ENCODE peak calls at places on chromosomes 13 and 19, in eight cellular contexts. M, L, A, P, U, Y, F and D are unnamed samples. For H3K4me1, the result is how much of the 10 kb centered on the place peaks cover.

GRCh38 chr19:38952395-38953165 is 21.8 kb downstream of the MRPS12 start:
- DNase-seq in U (no peak), L (no peak), A (peak), F (no peak), Y (peak), M (peak), P (no peak), D (no peak)

GRCh38 chr19:55285225-55285890 is 1.6 kb downstream of the BRSK1 start:
- DNase-seq in L (no peak), M (no peak), Y (no peak), A (no peak), P (no peak), F (no peak), U (peak), D (no peak)

GRCh38 chr13:69331245-69331644 is 776.4 kb upstream of the ATXN8OS start:
- DNase-seq in F (no peak), M (no peak), P (peak), Y (no peak), U (peak), L (no peak), A (no peak), D (no peak)

GRCh38 chr13:33927315-33927714 is 109.4 kb downstream of the RFC3 start:
- DNase-seq in L (no peak), F (no peak), A (no peak), U (peak), Y (no peak), M (no peak), P (peak), D (no peak)

GRCh38 chr19:46955114-46955812 is 64.4 kb upstream of the NPAS1 start:
- DNase-seq in Y (no peak), M (no peak), P (peak), A (peak), F (no peak), L (no peak), U (peak), D (peak)

GRCh38 chr19:46718157-46718933 is 1.4 kb upstream of the PRKD2 start:
- DNase-seq in A (peak), F (no peak), U (no peak), L (no peak), Y (peak), P (no peak), M (peak), D (peak)

GRCh38 chr13:94708031-94708571 is 4.2 kb downstream of the SOX21 start:
- DNase-seq in M (no peak), L (no peak), U (no peak), P (no peak), Y (no peak), F (no peak), A (no peak), D (no peak)

GRCh38 chr19:33397536-33398360 is 24.2 kb downstream of the CEBPG start:
- DNase-seq in P (no peak), A (peak), U (no peak), Y (no peak), M (no peak), F (no peak), L (no peak), D (no peak)

GRCh38 chr13:31797154-31797775 is 57.9 kb downstream of the RXFP2 start:
- DNase-seq in M (no peak), P (peak), F (peak), A (no peak), Y (no peak), U (peak), L (no peak), D (no peak)

GRCh38 chr19:50952890-50953289 is at the start of gene KLK5:
- DNase-seq in P (no peak), A (no peak), F (no peak), Y (no peak), M (no peak), U (no peak), L (no peak), D (no peak)

GRCh38 chr19:18718015-18718526 is 34.6 kb downstream of the CRTC1 start:
- DNase-seq in A (no peak), F (no peak), M (no peak), L (no peak), Y (no peak), U (no peak), P (no peak), D (no peak)

GRCh38 chr19:55099557-55100506 is 17.6 kb downstream of the PPP1R12C start:
- DNase-seq in U (no peak), F (no peak), M (no peak), Y (no peak), A (peak), P (no peak), L (no peak), D (no peak)

GRCh38 chr19:30065680-30066606 is 123.9 kb downstream of the URI1 start:
- DNase-seq in Y (peak), L (no peak), P (no peak), F (no peak), M (peak), U (no peak), A (no peak), D (no peak)

GRCh38 chr13:44326961-44327360 is 46.7 kb upstream of the SERP2 start:
- DNase-seq in Y (no peak), A (no peak), M (no peak), L (no peak), U (no peak), F (no peak), P (no peak), D (no peak)

GRCh38 chr19:37867831-37868230 is 38.6 kb downstream of the WDR87 start:
- DNase-seq in M (no peak), A (no peak), F (no peak), L (no peak), U (peak), P (peak), Y (no peak), D (no peak)

GRCh38 chr19:17020380-17020779 is 6.2 kb downstream of the CPAMD8 start:
- DNase-seq in L (no peak), F (no peak), P (no peak), M (no peak), Y (no peak), U (no peak), A (no peak), D (no peak)

GRCh38 chr19:54411033-54411432 is 4.2 kb upstream of the TTYH1 start:
- DNase-seq in F (no peak), U (no peak), A (no peak), M (no peak), P (no peak), L (no peak), Y (no peak), D (no peak)

GRCh38 chr19:41395355-41395754 is 1.8 kb downstream of the EXOSC5 start:
- DNase-seq in F (no peak), Y (no peak), A (no peak), U (no peak), M (no peak), L (no peak), P (no peak), D (no peak)

GRCh38 chr19:9075064-9075964 is 11.5 kb upstream of the OR1M1 start:
- DNase-seq in M (peak), P (peak), F (peak), A (no peak), L (peak), Y (peak), U (peak), D (no peak)

GRCh38 chr19:1858412-1859081 is 4.8 kb downstream of the KLF16 start:
- DNase-seq in U (no peak), A (no peak), F (no peak), Y (no peak), P (no peak), L (no peak), M (no peak), D (no peak)

GRCh38 chr13:109989686-109990085 is 203.3 kb upstream of the IRS2 start:
- DNase-seq in F (no peak), P (peak), M (no peak), L (no peak), U (peak), A (no peak), Y (no peak), D (no peak)

GRCh38 chr19:15115080-15115479 is 7.9 kb downstream of the SYDE1 start:
- DNase-seq in A (no peak), Y (peak), P (no peak), F (no peak), M (peak), U (peak), L (peak), D (no peak)

GRCh38 chr19:48391100-48392005 is at the start of gene KDELR1:
- DNase-seq in A (peak), F (no peak), M (peak), Y (peak), U (peak), L (peak), P (peak), D (peak)

GRCh38 chr13:106536244-106537034 is 977 bp upstream of the EFNB2 start:
- DNase-seq in P (peak), A (peak), F (peak), L (peak), Y (peak), M (peak), U (peak), D (peak)

GRCh38 chr13:87129602-87130300 is 541.4 kb upstream of the SLITRK5 start:
- DNase-seq in A (no peak), Y (no peak), M (no peak), U (peak), F (no peak), L (no peak), P (peak), D (no peak)

GRCh38 chr19:2374808-2375207 is 14.7 kb downstream of the TMPRSS9 start:
- DNase-seq in A (no peak), M (no peak), U (no peak), P (no peak), F (no peak), Y (no peak), L (no peak), D (no peak)

GRCh38 chr13:27125357-27126282 is 46.0 kb downstream of the USP12 start:
- DNase-seq in L (no peak), F (no peak), Y (no peak), P (no peak), U (no peak), A (no peak), M (no peak), D (no peak)

GRCh38 chr13:46530084-46530935 is 22.7 kb upstream of the LRCH1 start:
- DNase-seq in U (peak), Y (no peak), M (no peak), F (no peak), A (no peak), P (peak), L (no peak), D (no peak)

GRCh38 chr19:6221220-6221877 is 58.4 kb downstream of the MLLT1 start:
- DNase-seq in A (peak), P (no peak), Y (no peak), U (no peak), L (no peak), M (no peak), F (no peak), D (no peak)

GRCh38 chr13:99655351-99656091 is 154.2 kb downstream of the TM9SF2 start:
- DNase-seq in U (peak), P (peak), M (no peak), Y (no peak), A (no peak), L (no peak), F (peak), D (no peak)

GRCh38 chr13:79866436-79866835 is 385.5 kb downstream of the NDFIP2 start:
- DNase-seq in P (no peak), L (no peak), Y (no peak), A (no peak), F (no peak), M (no peak), U (no peak), D (no peak)

GRCh38 chr13:68375004-68375403 is 1144.9 kb upstream of the PCDH9 start:
- DNase-seq in U (no peak), Y (no peak), P (no peak), L (no peak), F (no peak), M (no peak), A (no peak), D (no peak)

GRCh38 chr19:4715529-4716221 is 8.0 kb downstream of the DPP9 start:
- DNase-seq in P (no peak), Y (peak), U (no peak), A (no peak), L (no peak), F (no peak), M (peak), D (no peak)
- H3K27ac ChIP-seq in P (peak), Y (peak), U (peak), A (no peak), L (no peak), F (peak), M (peak), D (no peak)

GRCh38 chr13:29846475-29847256 is 3.8 kb downstream of the UBL3 start:
- DNase-seq in F (no peak), L (no peak), U (no peak), P (no peak), M (no peak), Y (no peak), A (no peak), D (no peak)

GRCh38 chr13:29844441-29844840 is 6.0 kb downstream of the UBL3 start:
- DNase-seq in Y (no peak), P (peak), F (no peak), U (peak), L (no peak), M (no peak), A (no peak), D (no peak)

GRCh38 chr13:29849071-29849541 is 1.3 kb downstream of the UBL3 start:
- DNase-seq in P (peak), M (no peak), Y (peak), L (no peak), U (peak), F (no peak), A (peak), D (peak)

GRCh38 chr13:29847501-29847983 is 2.9 kb downstream of the UBL3 start:
- DNase-seq in L (peak), M (no peak), A (no peak), F (no peak), U (peak), P (peak), Y (peak), D (no peak)

GRCh38 chr13:29845440-29846056 is 4.9 kb downstream of the UBL3 start:
- DNase-seq in P (no peak), A (no peak), Y (no peak), U (peak), M (no peak), L (no peak), F (no peak), D (no peak)
- H3K4me1 ChIP-seq in P (under half), A (under half), Y (under half), U (under half), M (half or more), L (under half), F (under half), D (under half)

GRCh38 chr19:13764101-13764807 is at the start of gene MRI1:
- DNase-seq in F (no peak), P (peak), U (peak), Y (peak), M (peak), L (peak), A (peak), D (peak)
- H3K27ac ChIP-seq in F (peak), P (peak), U (peak), Y (peak), M (peak), L (peak), A (peak), D (peak)

DNA sequence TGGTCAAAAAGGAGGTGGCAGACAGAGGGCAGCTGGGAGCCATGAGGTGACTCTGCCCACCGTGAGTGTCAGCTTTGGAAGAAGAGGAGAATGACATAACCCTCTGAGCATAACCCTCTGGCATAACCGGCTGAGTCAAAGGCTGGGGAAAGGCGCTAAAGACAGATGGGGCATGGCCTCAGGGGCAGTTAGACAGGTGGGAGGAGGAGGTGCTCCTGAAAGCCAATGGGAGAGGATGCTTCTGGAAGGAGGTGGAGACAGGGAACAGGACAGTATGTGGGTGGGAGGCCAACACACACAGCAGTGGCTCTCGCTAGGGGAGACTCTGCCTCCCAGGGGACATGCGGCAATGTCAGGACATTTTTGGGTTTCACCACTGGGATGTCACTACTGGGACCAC is 17.1 kb downstream of the ELAVL1 start:
- DNase-seq in F (no peak), U (no peak), Y (no peak), L (no peak), A (no peak), M (no peak), P (no peak), D (no peak)
- H3K4me1 ChIP-seq in F (under half), U (under half), Y (under half), L (under half), A (under half), M (under half), P (under half), D (under half)

GRCh38 chr13:113178070-113178895 is 19.8 kb downstream of the PROZ start:
- DNase-seq in L (no peak), M (no peak), Y (no peak), U (peak), P (peak), A (no peak), F (no peak), D (no peak)

GRCh38 chr13:113176822-113177221 is 18.4 kb downstream of the PROZ start:
- DNase-seq in L (no peak), P (no peak), F (no peak), M (no peak), U (no peak), Y (no peak), A (no peak), D (no peak)

GRCh38 chr13:113179374-113180230 is 21.2 kb downstream of the PROZ start:
- DNase-seq in P (peak), L (no peak), F (no peak), M (no peak), U (peak), A (no peak), Y (no peak), D (no peak)

GRCh38 chr13:113176292-113176691 is 17.8 kb downstream of the PROZ start:
- DNase-seq in P (no peak), M (no peak), U (no peak), F (no peak), A (peak), Y (peak), L (no peak), D (peak)

DNA sequence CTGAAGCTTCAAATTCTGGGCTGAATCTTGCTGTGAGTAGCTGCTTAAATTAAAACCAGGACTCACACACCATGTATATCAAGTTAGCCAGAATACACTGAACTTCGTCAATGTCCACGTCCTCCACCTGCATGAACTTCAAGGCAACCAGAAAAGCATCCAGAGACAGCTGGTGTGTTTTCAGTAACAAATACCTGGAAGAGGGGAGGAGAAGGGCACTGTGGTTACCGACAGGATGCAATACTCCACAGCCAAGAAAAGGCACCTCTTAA is 20.4 kb downstream of the PROZ start:
- DNase-seq in Y (no peak), F (no peak), M (no peak), L (no peak), U (no peak), P (peak), A (no peak), D (no peak)
- H3K27ac ChIP-seq in Y (no peak), F (no peak), M (no peak), L (no peak), U (peak), P (peak), A (no peak), D (no peak)

GRCh38 chr13:30737511-30738342 is 2.4 kb downstream of the ALOX5AP start:
- DNase-seq in L (no peak), P (no peak), U (no peak), Y (no peak), A (no peak), M (no peak), F (no peak), D (no peak)
- H3K4me1 ChIP-seq in L (under half), P (under half), U (under half), Y (under half), A (half or more), M (under half), F (under half), D (under half)